ENCODE peak calls at places on chromosomes 16 and 17, in nine cellular contexts. One of them, this sample, is unnamed.

GRCh38 chr17:58267347-58268324 is 13.1 kb downstream of the MPO start:
- DNase-seq in endothelial cell: no peak
- DNase-seq in left cardiac atrium: no peak
- DNase-seq in amygdala: no peak
- DNase-seq in NCI-H510A: no peak
- DNase-seq in stimulated activated CD4-positive, alpha-beta T cell treated with anti-CD3 and anti-CD28 coated beads, Interleukin-2, amount 100 ng/mL, for 24 hours: no peak
- DNase-seq in HFFc6: no peak
- DNase-seq in left ventricle myocardium inferior: no peak
- DNase-seq in transverse colon: no peak
- DNase-seq in this sample: no peak

GRCh38 chr16:88685156-88686061 is 898 bp downstream of the SNAI3 start:
- DNase-seq in left ventricle myocardium inferior: no peak
- DNase-seq in left cardiac atrium: no peak
- DNase-seq in NCI-H510A: no peak
- DNase-seq in amygdala: no peak
- DNase-seq in transverse colon: peak; percentile 50
- DNase-seq in stimulated activated CD4-positive, alpha-beta T cell treated with anti-CD3 and anti-CD28 coated beads, Interleukin-2, amount 100 ng/mL, for 24 hours: peak; percentile 78
- DNase-seq in endothelial cell: peak; percentile 54
- DNase-seq in HFFc6: peak; percentile 71
- DNase-seq in this sample: no peak

GRCh38 chr16:57299009-57299718 is 14.7 kb upstream of the PLLP start:
- DNase-seq in transverse colon: peak; percentile 50
- DNase-seq in left ventricle myocardium inferior: no peak
- DNase-seq in left cardiac atrium: peak; percentile 73
- DNase-seq in stimulated activated CD4-positive, alpha-beta T cell treated with anti-CD3 and anti-CD28 coated beads, Interleukin-2, amount 100 ng/mL, for 24 hours: peak; percentile 46
- DNase-seq in HFFc6: no peak
- DNase-seq in endothelial cell: no peak
- DNase-seq in amygdala: no peak
- DNase-seq in NCI-H510A: peak; percentile 45
- DNase-seq in this sample: no peak

GRCh38 chr17:20975566-20975965 is 67.2 kb downstream of the USP22 start:
- DNase-seq in HFFc6: no peak
- DNase-seq in NCI-H510A: no peak
- DNase-seq in endothelial cell: no peak
- DNase-seq in transverse colon: no peak
- DNase-seq in amygdala: no peak
- DNase-seq in left cardiac atrium: no peak
- DNase-seq in left ventricle myocardium inferior: no peak
- DNase-seq in stimulated activated CD4-positive, alpha-beta T cell treated with anti-CD3 and anti-CD28 coated beads, Interleukin-2, amount 100 ng/mL, for 24 hours: no peak
- DNase-seq in this sample: no peak

GRCh38 chr16:85137323-85138072 is 25.2 kb upstream of the CIBAR2 start:
- DNase-seq in HFFc6: peak; percentile 82
- DNase-seq in amygdala: peak; percentile 90
- DNase-seq in stimulated activated CD4-positive, alpha-beta T cell treated with anti-CD3 and anti-CD28 coated beads, Interleukin-2, amount 100 ng/mL, for 24 hours: no peak
- DNase-seq in NCI-H510A: no peak
- DNase-seq in left ventricle myocardium inferior: peak; percentile 96
- DNase-seq in transverse colon: peak; percentile 85
- DNase-seq in endothelial cell: no peak
- DNase-seq in left cardiac atrium: peak; percentile 96
- DNase-seq in this sample: peak; percentile 69

GRCh38 chr16:19835989-19836421 is 48.6 kb downstream of the GPRC5B start:
- DNase-seq in HFFc6: peak; percentile 47
- DNase-seq in left ventricle myocardium inferior: no peak
- DNase-seq in left cardiac atrium: no peak
- DNase-seq in endothelial cell: no peak
- DNase-seq in NCI-H510A: no peak
- DNase-seq in stimulated activated CD4-positive, alpha-beta T cell treated with anti-CD3 and anti-CD28 coated beads, Interleukin-2, amount 100 ng/mL, for 24 hours: no peak
- DNase-seq in transverse colon: no peak
- DNase-seq in amygdala: no peak
- DNase-seq in this sample: no peak

GRCh38 chr17:37358098-37358829 is 17.5 kb upstream of the C17orf78 start:
- DNase-seq in stimulated activated CD4-positive, alpha-beta T cell treated with anti-CD3 and anti-CD28 coated beads, Interleukin-2, amount 100 ng/mL, for 24 hours: peak; percentile 56
- DNase-seq in left ventricle myocardium inferior: peak; percentile 25
- DNase-seq in HFFc6: peak; percentile 22
- DNase-seq in amygdala: peak; percentile 63
- DNase-seq in endothelial cell: peak; percentile 65
- DNase-seq in NCI-H510A: peak; percentile 28
- DNase-seq in left cardiac atrium: peak; percentile 48
- DNase-seq in transverse colon: peak; percentile 57
- DNase-seq in this sample: peak; percentile 31

GRCh38 chr17:43020789-43021738 is 1.1 kb downstream of the VAT1 start:
- DNase-seq in stimulated activated CD4-positive, alpha-beta T cell treated with anti-CD3 and anti-CD28 coated beads, Interleukin-2, amount 100 ng/mL, for 24 hours: no peak
- DNase-seq in left cardiac atrium: peak; percentile 81
- DNase-seq in left ventricle myocardium inferior: peak; percentile 65
- DNase-seq in amygdala: peak; percentile 43
- DNase-seq in HFFc6: peak; percentile 41
- DNase-seq in endothelial cell: peak; percentile 56
- DNase-seq in transverse colon: peak; percentile 67
- DNase-seq in NCI-H510A: no peak
- DNase-seq in this sample: peak; percentile 87

GRCh38 chr17:5809580-5810188 is 225.4 kb upstream of the NLRP1 start:
- DNase-seq in left cardiac atrium: no peak
- DNase-seq in HFFc6: no peak
- DNase-seq in left ventricle myocardium inferior: no peak
- DNase-seq in endothelial cell: no peak
- DNase-seq in stimulated activated CD4-positive, alpha-beta T cell treated with anti-CD3 and anti-CD28 coated beads, Interleukin-2, amount 100 ng/mL, for 24 hours: no peak
- DNase-seq in NCI-H510A: no peak
- DNase-seq in amygdala: no peak
- DNase-seq in transverse colon: no peak
- DNase-seq in this sample: no peak

GRCh38 chr16:68287276-68288251 is 23.2 kb downstream of the SLC7A6OS start:
- DNase-seq in left cardiac atrium: peak; percentile 85
- DNase-seq in HFFc6: peak; percentile 95
- DNase-seq in left ventricle myocardium inferior: peak; percentile 80
- DNase-seq in transverse colon: no peak
- DNase-seq in stimulated activated CD4-positive, alpha-beta T cell treated with anti-CD3 and anti-CD28 coated beads, Interleukin-2, amount 100 ng/mL, for 24 hours: peak; percentile 27
- DNase-seq in NCI-H510A: no peak
- DNase-seq in amygdala: no peak
- DNase-seq in endothelial cell: no peak
- DNase-seq in this sample: peak; percentile 64

GRCh38 chr17:44115585-44116415 is 7.6 kb downstream of the HDAC5 start:
- DNase-seq in HFFc6: peak; percentile 35
- DNase-seq in stimulated activated CD4-positive, alpha-beta T cell treated with anti-CD3 and anti-CD28 coated beads, Interleukin-2, amount 100 ng/mL, for 24 hours: peak; percentile 39
- DNase-seq in NCI-H510A: no peak
- DNase-seq in left cardiac atrium: no peak
- DNase-seq in endothelial cell: peak; percentile 73
- DNase-seq in transverse colon: no peak
- DNase-seq in amygdala: peak; percentile 20
- DNase-seq in left ventricle myocardium inferior: no peak
- DNase-seq in this sample: no peak

GRCh38 chr17:75344664-75345063 is 55.4 kb upstream of the SLC25A19 start:
- DNase-seq in stimulated activated CD4-positive, alpha-beta T cell treated with anti-CD3 and anti-CD28 coated beads, Interleukin-2, amount 100 ng/mL, for 24 hours: no peak
- DNase-seq in amygdala: no peak
- DNase-seq in left ventricle myocardium inferior: no peak
- DNase-seq in HFFc6: no peak
- DNase-seq in left cardiac atrium: no peak
- DNase-seq in transverse colon: no peak
- DNase-seq in endothelial cell: no peak
- DNase-seq in NCI-H510A: no peak
- DNase-seq in this sample: no peak

GRCh38 chr16:57000271-57001025 is 11.1 kb downstream of the NLRC5 start:
- DNase-seq in stimulated activated CD4-positive, alpha-beta T cell treated with anti-CD3 and anti-CD28 coated beads, Interleukin-2, amount 100 ng/mL, for 24 hours: peak; percentile 53
- DNase-seq in endothelial cell: no peak
- DNase-seq in HFFc6: peak; percentile 88
- DNase-seq in amygdala: no peak
- DNase-seq in transverse colon: peak; percentile 36
- DNase-seq in NCI-H510A: no peak
- DNase-seq in left ventricle myocardium inferior: peak; percentile 61
- DNase-seq in left cardiac atrium: peak; percentile 90
- DNase-seq in this sample: no peak

GRCh38 chr17:28467456-28468025 is 5.9 kb upstream of the SLC13A2 start:
- DNase-seq in NCI-H510A: no peak
- DNase-seq in left ventricle myocardium inferior: no peak
- DNase-seq in HFFc6: peak; percentile 51
- DNase-seq in amygdala: no peak
- DNase-seq in endothelial cell: no peak
- DNase-seq in stimulated activated CD4-positive, alpha-beta T cell treated with anti-CD3 and anti-CD28 coated beads, Interleukin-2, amount 100 ng/mL, for 24 hours: no peak
- DNase-seq in transverse colon: no peak
- DNase-seq in left cardiac atrium: no peak
- DNase-seq in this sample: peak; percentile 21

GRCh38 chr17:81120695-81121621 is 44.3 kb upstream of the PVALEF start:
- DNase-seq in HFFc6: no peak
- DNase-seq in NCI-H510A: no peak
- DNase-seq in left cardiac atrium: no peak
- DNase-seq in left ventricle myocardium inferior: no peak
- DNase-seq in amygdala: no peak
- DNase-seq in transverse colon: no peak
- DNase-seq in endothelial cell: no peak
- DNase-seq in stimulated activated CD4-positive, alpha-beta T cell treated with anti-CD3 and anti-CD28 coated beads, Interleukin-2, amount 100 ng/mL, for 24 hours: no peak
- DNase-seq in this sample: no peak

GRCh38 chr16:81601601-81602251 is 157.1 kb downstream of the CMIP start:
- DNase-seq in stimulated activated CD4-positive, alpha-beta T cell treated with anti-CD3 and anti-CD28 coated beads, Interleukin-2, amount 100 ng/mL, for 24 hours: no peak
- DNase-seq in left ventricle myocardium inferior: no peak
- DNase-seq in left cardiac atrium: no peak
- DNase-seq in endothelial cell: no peak
- DNase-seq in HFFc6: no peak
- DNase-seq in transverse colon: no peak
- DNase-seq in amygdala: no peak
- DNase-seq in NCI-H510A: no peak
- DNase-seq in this sample: no peak

GRCh38 chr17:72412650-72413076 is 291.8 kb downstream of the SOX9 start:
- DNase-seq in amygdala: no peak
- DNase-seq in transverse colon: no peak
- DNase-seq in left ventricle myocardium inferior: peak; percentile 29
- DNase-seq in HFFc6: no peak
- DNase-seq in stimulated activated CD4-positive, alpha-beta T cell treated with anti-CD3 and anti-CD28 coated beads, Interleukin-2, amount 100 ng/mL, for 24 hours: no peak
- DNase-seq in endothelial cell: no peak
- DNase-seq in left cardiac atrium: no peak
- DNase-seq in NCI-H510A: no peak
- DNase-seq in this sample: no peak

GRCh38 chr16:3874242-3874641 is 6.3 kb downstream of the CREBBP start:
- DNase-seq in stimulated activated CD4-positive, alpha-beta T cell treated with anti-CD3 and anti-CD28 coated beads, Interleukin-2, amount 100 ng/mL, for 24 hours: no peak
- DNase-seq in left cardiac atrium: no peak
- DNase-seq in NCI-H510A: no peak
- DNase-seq in endothelial cell: no peak
- DNase-seq in transverse colon: peak; percentile 37
- DNase-seq in left ventricle myocardium inferior: no peak
- DNase-seq in HFFc6: no peak
- DNase-seq in amygdala: no peak
- DNase-seq in this sample: no peak

GRCh38 chr17:81842725-81843504 is 8.1 kb upstream of the PPP1R27 start:
- DNase-seq in HFFc6: no peak
- DNase-seq in left ventricle myocardium inferior: no peak
- DNase-seq in left cardiac atrium: no peak
- DNase-seq in endothelial cell: no peak
- DNase-seq in stimulated activated CD4-positive, alpha-beta T cell treated with anti-CD3 and anti-CD28 coated beads, Interleukin-2, amount 100 ng/mL, for 24 hours: no peak
- DNase-seq in NCI-H510A: no peak
- DNase-seq in amygdala: no peak
- DNase-seq in transverse colon: no peak
- DNase-seq in this sample: no peak

GRCh38 chr16:50602531-50603205 is 54.5 kb downstream of the NKD1 start:
- DNase-seq in left ventricle myocardium inferior: no peak
- DNase-seq in NCI-H510A: no peak
- DNase-seq in left cardiac atrium: no peak
- DNase-seq in endothelial cell: no peak
- DNase-seq in transverse colon: peak; percentile 27
- DNase-seq in amygdala: no peak
- DNase-seq in stimulated activated CD4-positive, alpha-beta T cell treated with anti-CD3 and anti-CD28 coated beads, Interleukin-2, amount 100 ng/mL, for 24 hours: peak; percentile 17
- DNase-seq in HFFc6: no peak
- DNase-seq in this sample: no peak

GRCh38 chr17:75571197-75571884 is 16.3 kb upstream of the MYO15B start:
- DNase-seq in HFFc6: no peak
- DNase-seq in NCI-H510A: no peak
- DNase-seq in amygdala: no peak
- DNase-seq in left cardiac atrium: peak; percentile 31
- DNase-seq in left ventricle myocardium inferior: no peak
- DNase-seq in transverse colon: peak; percentile 71
- DNase-seq in stimulated activated CD4-positive, alpha-beta T cell treated with anti-CD3 and anti-CD28 coated beads, Interleukin-2, amount 100 ng/mL, for 24 hours: no peak
- DNase-seq in endothelial cell: peak; percentile 28
- DNase-seq in this sample: no peak

GRCh38 chr17:36722121-36722902 is 120.9 kb downstream of the MRM1 start:
- DNase-seq in left ventricle myocardium inferior: peak; percentile 44
- DNase-seq in left cardiac atrium: peak; percentile 56
- DNase-seq in endothelial cell: peak; percentile 57
- DNase-seq in stimulated activated CD4-positive, alpha-beta T cell treated with anti-CD3 and anti-CD28 coated beads, Interleukin-2, amount 100 ng/mL, for 24 hours: peak; percentile 82
- DNase-seq in HFFc6: no peak
- DNase-seq in amygdala: no peak
- DNase-seq in NCI-H510A: peak; percentile 86
- DNase-seq in transverse colon: peak; percentile 74
- DNase-seq in this sample: no peak

GRCh38 chr17:65198653-65199382 is 61.6 kb downstream of the RGS9 start:
- DNase-seq in HFFc6: peak; percentile 58
- DNase-seq in endothelial cell: no peak
- DNase-seq in amygdala: no peak
- DNase-seq in stimulated activated CD4-positive, alpha-beta T cell treated with anti-CD3 and anti-CD28 coated beads, Interleukin-2, amount 100 ng/mL, for 24 hours: no peak
- DNase-seq in NCI-H510A: peak; percentile 3
- DNase-seq in transverse colon: no peak
- DNase-seq in left cardiac atrium: no peak
- DNase-seq in left ventricle myocardium inferior: no peak
- DNase-seq in this sample: peak; percentile 50

GRCh38 chr17:50763716-50764450 is 3.4 kb downstream of the ANKRD40CL start:
- DNase-seq in left ventricle myocardium inferior: no peak
- DNase-seq in stimulated activated CD4-positive, alpha-beta T cell treated with anti-CD3 and anti-CD28 coated beads, Interleukin-2, amount 100 ng/mL, for 24 hours: no peak
- DNase-seq in HFFc6: no peak
- DNase-seq in NCI-H510A: peak; percentile 51
- DNase-seq in amygdala: no peak
- DNase-seq in endothelial cell: peak; percentile 29
- DNase-seq in left cardiac atrium: no peak
- DNase-seq in transverse colon: peak; percentile 62
- DNase-seq in this sample: no peak

GRCh38 chr17:43134774-43135453 is 9.8 kb upstream of the BRCA1 start:
- DNase-seq in left cardiac atrium: no peak
- DNase-seq in HFFc6: no peak
- DNase-seq in stimulated activated CD4-positive, alpha-beta T cell treated with anti-CD3 and anti-CD28 coated beads, Interleukin-2, amount 100 ng/mL, for 24 hours: no peak
- DNase-seq in transverse colon: no peak
- DNase-seq in left ventricle myocardium inferior: no peak
- DNase-seq in NCI-H510A: no peak
- DNase-seq in amygdala: no peak
- DNase-seq in endothelial cell: no peak
- DNase-seq in this sample: no peak

GRCh38 chr17:16199093-16199492 is 16.2 kb downstream of the NCOR1 start:
- DNase-seq in left cardiac atrium: no peak
- DNase-seq in HFFc6: no peak
- DNase-seq in endothelial cell: peak; percentile 30
- DNase-seq in amygdala: no peak
- DNase-seq in transverse colon: no peak
- DNase-seq in left ventricle myocardium inferior: no peak
- DNase-seq in NCI-H510A: no peak
- DNase-seq in stimulated activated CD4-positive, alpha-beta T cell treated with anti-CD3 and anti-CD28 coated beads, Interleukin-2, amount 100 ng/mL, for 24 hours: no peak
- DNase-seq in this sample: no peak

GRCh38 chr17:74759243-74759801 is 10.9 kb downstream of the NHERF1 start:
- DNase-seq in left cardiac atrium: no peak
- DNase-seq in NCI-H510A: no peak
- DNase-seq in HFFc6: no peak
- DNase-seq in left ventricle myocardium inferior: no peak
- DNase-seq in transverse colon: peak; percentile 69
- DNase-seq in endothelial cell: no peak
- DNase-seq in stimulated activated CD4-positive, alpha-beta T cell treated with anti-CD3 and anti-CD28 coated beads, Interleukin-2, amount 100 ng/mL, for 24 hours: peak; percentile 57
- DNase-seq in amygdala: no peak
- DNase-seq in this sample: no peak

GRCh38 chr17:20944014-20944905 is 98.6 kb downstream of the USP22 start:
- DNase-seq in amygdala: no peak
- DNase-seq in left cardiac atrium: no peak
- DNase-seq in left ventricle myocardium inferior: no peak
- DNase-seq in stimulated activated CD4-positive, alpha-beta T cell treated with anti-CD3 and anti-CD28 coated beads, Interleukin-2, amount 100 ng/mL, for 24 hours: peak; percentile 31
- DNase-seq in HFFc6: no peak
- DNase-seq in NCI-H510A: peak; percentile 84
- DNase-seq in transverse colon: peak; percentile 68
- DNase-seq in endothelial cell: peak; percentile 24
- DNase-seq in this sample: no peak

GRCh38 chr17:10631048-10631700 is 25.9 kb downstream of the MYH3 start:
- DNase-seq in left cardiac atrium: no peak
- DNase-seq in transverse colon: peak; percentile 19
- DNase-seq in left ventricle myocardium inferior: no peak
- DNase-seq in endothelial cell: peak; percentile 74
- DNase-seq in HFFc6: peak; percentile 21
- DNase-seq in amygdala: no peak
- DNase-seq in stimulated activated CD4-positive, alpha-beta T cell treated with anti-CD3 and anti-CD28 coated beads, Interleukin-2, amount 100 ng/mL, for 24 hours: peak; percentile 43
- DNase-seq in NCI-H510A: no peak
- DNase-seq in this sample: no peak

GRCh38 chr17:66930933-66931332 is 33.6 kb upstream of the CACNG4 start:
- DNase-seq in left cardiac atrium: no peak
- DNase-seq in endothelial cell: no peak
- DNase-seq in left ventricle myocardium inferior: no peak
- DNase-seq in NCI-H510A: no peak
- DNase-seq in HFFc6: no peak
- DNase-seq in amygdala: no peak
- DNase-seq in transverse colon: no peak
- DNase-seq in stimulated activated CD4-positive, alpha-beta T cell treated with anti-CD3 and anti-CD28 coated beads, Interleukin-2, amount 100 ng/mL, for 24 hours: no peak
- DNase-seq in this sample: no peak

GRCh38 chr17:59853168-59853918 is 39.4 kb downstream of the TUBD1 start:
- DNase-seq in transverse colon: peak; percentile 83
- DNase-seq in amygdala: no peak
- DNase-seq in left cardiac atrium: no peak
- DNase-seq in stimulated activated CD4-positive, alpha-beta T cell treated with anti-CD3 and anti-CD28 coated beads, Interleukin-2, amount 100 ng/mL, for 24 hours: peak; percentile 68
- DNase-seq in left ventricle myocardium inferior: no peak
- DNase-seq in HFFc6: peak; percentile 69
- DNase-seq in endothelial cell: peak; percentile 48
- DNase-seq in NCI-H510A: peak; percentile 58
- DNase-seq in this sample: no peak